ENCODE peak calls at places on chromosomes 2 and 18, in seven cellular contexts. Q is RWPE2, L is BE2C, S is H9, O is neural progenitor cell, C is Panc1, V is kidney. Y is an unnamed sample. For H3K9me3, the result is how much of the 10 kb centered on the place peaks cover.

GRCh38 chr2:137910641-137911040 is 53.6 kb upstream of the HNMT start:
- DNase-seq in V (no peak), Q (no peak), O (peak), C (no peak), S (no peak), L (no peak), Y (no peak)

GRCh38 chr2:221075203-221075602 is 496.9 kb downstream of the EPHA4 start:
- DNase-seq in V (no peak), C (no peak), O (no peak), L (no peak), Q (no peak), S (no peak), Y (no peak)

GRCh38 chr18:22930089-22930713 is 2.9 kb upstream of the RBBP8 start:
- DNase-seq in V (no peak), S (peak), Q (no peak), L (peak), O (peak), C (peak), Y (peak)

GRCh38 chr2:72081450-72081849 is 66.2 kb downstream of the CYP26B1 start:
- DNase-seq in L (no peak), O (no peak), V (no peak), S (no peak), C (no peak), Q (no peak), Y (no peak)

GRCh38 chr2:235724964-235725603 is 231.2 kb downstream of the AGAP1 start:
- DNase-seq in S (no peak), O (no peak), L (no peak), C (no peak), Q (no peak), V (no peak), Y (no peak)

GRCh38 chr2:40244251-40245010 is 207.5 kb downstream of the SLC8A1 start:
- DNase-seq in L (peak), V (peak), C (peak), S (peak), O (peak), Q (no peak), Y (no peak)

GRCh38 chr2:67656875-67657274 is 259.7 kb downstream of the ETAA1 start:
- DNase-seq in C (no peak), S (no peak), V (no peak), L (no peak), O (no peak), Q (no peak), Y (no peak)

GRCh38 chr2:150586858-150587257 is 99.4 kb upstream of the RND3 start:
- DNase-seq in L (no peak), C (peak), Q (no peak), V (no peak), S (no peak), O (no peak), Y (no peak)

GRCh38 chr2:165015052-165015642 is 59.8 kb upstream of the SLC38A11 start:
- DNase-seq in S (peak), C (peak), L (peak), O (peak), Q (no peak), V (peak), Y (peak)

GRCh38 chr2:219851801-219852481 is 224.5 kb downstream of the SLC4A3 start:
- DNase-seq in Q (no peak), L (no peak), C (no peak), V (no peak), S (no peak), O (peak), Y (no peak)

GRCh38 chr2:173550143-173550542 is 195.5 kb downstream of the CDCA7 start:
- DNase-seq in Q (no peak), V (no peak), L (no peak), C (no peak), O (no peak), S (no peak), Y (no peak)

GRCh38 chr2:149463328-149464002 is 124.1 kb downstream of the MMADHC start:
- DNase-seq in L (no peak), V (no peak), Q (no peak), O (no peak), S (no peak), C (no peak), Y (no peak)

GRCh38 chr2:130231656-130232055 is 33.4 kb upstream of the TUBA3E start:
- DNase-seq in L (no peak), V (no peak), S (no peak), O (no peak), C (no peak), Q (no peak), Y (no peak)

GRCh38 chr2:86368181-86368824 is 30.9 kb upstream of the REEP1 start:
- DNase-seq in L (peak), O (peak), V (no peak), Q (no peak), S (peak), C (peak), Y (no peak)

GRCh38 chr2:119523959-119524694 is at the start of gene SCTR:
- DNase-seq in L (no peak), S (peak), O (peak), C (no peak), Q (no peak), V (no peak), Y (no peak)

GRCh38 chr2:59888015-59888414 is 665.4 kb downstream of the BCL11A start:
- DNase-seq in S (peak), V (no peak), Q (no peak), L (no peak), O (no peak), C (no peak), Y (no peak)

GRCh38 chr2:151238527-151239487 is 22.9 kb downstream of the RBM43 start:
- DNase-seq in V (peak), S (peak), L (peak), C (no peak), Q (no peak), O (peak), Y (peak)

GRCh38 chr2:137231616-137232015 is 466.3 kb downstream of the THSD7B start:
- DNase-seq in L (no peak), S (no peak), Q (no peak), C (no peak), V (no peak), O (no peak), Y (no peak)

GRCh38 chr2:98854675-98855074 is 81.3 kb downstream of the CRACDL start:
- DNase-seq in L (no peak), O (no peak), C (no peak), Q (no peak), V (no peak), S (no peak), Y (no peak)

GRCh38 chr2:181313845-181314244 is 143.3 kb upstream of the ITGA4 start:
- DNase-seq in Q (no peak), O (no peak), V (no peak), S (no peak), L (no peak), C (no peak), Y (no peak)

GRCh38 chr18:34709104-34709503 is 994 bp upstream of the DTNA start:
- DNase-seq in Q (peak), O (no peak), V (peak), C (no peak), L (no peak), S (no peak), Y (no peak)

GRCh38 chr2:6793371-6793770 is 72.3 kb downstream of the CMPK2 start:
- DNase-seq in O (no peak), C (no peak), S (no peak), L (no peak), Q (no peak), V (no peak), Y (no peak)

GRCh38 chr2:215693269-215693998 is 257.6 kb upstream of the FN1 start:
- DNase-seq in O (no peak), C (no peak), S (no peak), L (no peak), V (no peak), Q (no peak), Y (no peak)

GRCh38 chr2:27833931-27834330 is 56.3 kb downstream of the RBKS start:
- DNase-seq in V (no peak), S (no peak), O (no peak), Q (no peak), L (no peak), C (no peak), Y (no peak)

GRCh38 chr2:23691576-23691975 is 235.3 kb downstream of the ATAD2B start:
- DNase-seq in L (no peak), S (no peak), Q (peak), C (no peak), V (no peak), O (no peak), Y (no peak)

GRCh38 chr2:216169087-216169486 is 59.9 kb downstream of the XRCC5 start:
- DNase-seq in C (no peak), Q (no peak), L (no peak), S (no peak), V (no peak), O (no peak), Y (no peak)

GRCh38 chr2:20190862-20191713 is 33.8 kb downstream of the SDC1 start:
- DNase-seq in C (no peak), V (no peak), O (peak), L (peak), Q (no peak), S (peak), Y (no peak)

GRCh38 chr2:207311316-207312005 is 145.7 kb upstream of the KLF7 start:
- DNase-seq in V (no peak), S (no peak), C (peak), Q (no peak), O (no peak), L (peak), Y (no peak)

DNA sequence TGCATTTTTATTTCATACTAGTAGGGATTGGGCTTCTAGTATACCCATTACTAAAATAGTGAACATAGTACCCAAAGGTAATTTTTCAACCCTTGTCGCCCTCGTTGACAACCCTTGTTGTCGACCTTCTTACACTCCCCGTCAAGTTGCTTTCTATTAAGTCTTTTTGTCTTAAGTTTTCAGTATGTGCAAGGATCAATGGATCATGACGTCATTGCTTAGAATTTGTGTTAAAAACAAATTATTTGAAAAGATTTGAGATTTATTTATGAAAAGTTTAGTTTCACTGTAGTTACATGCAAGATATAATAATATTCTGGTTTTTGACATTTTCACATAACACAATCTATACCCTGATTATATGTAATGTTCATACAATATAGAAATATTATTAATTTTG is 110.4 kb downstream of the CBLN2 start:
- DNase-seq in L (no peak), Q (no peak), O (no peak), C (no peak), V (no peak), S (no peak), Y (no peak)
- H3K9me3 ChIP-seq in L (under half), Q (under half), O (under half), C (under half), V (under half), S (under half), Y (under half)

GRCh38 chr2:2296400-2296799 is 34.7 kb downstream of the MYT1L start:
- DNase-seq in V (no peak), S (no peak), Q (no peak), L (no peak), O (no peak), C (no peak), Y (no peak)
- H3K9me3 ChIP-seq in V (under half), S (under half), Q (under half), L (under half), O (under half), C (under half), Y (under half)

GRCh38 chr18:79736230-79736629 is 56.6 kb downstream of the CTDP1 start:
- DNase-seq in C (no peak), Q (peak), S (no peak), L (no peak), O (no peak), V (no peak), Y (no peak)
- H3K9me3 ChIP-seq in C (under half), Q (under half), S (under half), L (under half), O (under half), V (under half), Y (under half)

GRCh38 chr2:179250084-179250483 is 14.5 kb downstream of the SESTD1 start:
- DNase-seq in O (no peak), S (no peak), V (no peak), Q (no peak), C (no peak), L (no peak), Y (no peak)
- H3K9me3 ChIP-seq in O (under half), S (under half), V (under half), Q (under half), C (under half), L (under half), Y (under half)

DNA sequence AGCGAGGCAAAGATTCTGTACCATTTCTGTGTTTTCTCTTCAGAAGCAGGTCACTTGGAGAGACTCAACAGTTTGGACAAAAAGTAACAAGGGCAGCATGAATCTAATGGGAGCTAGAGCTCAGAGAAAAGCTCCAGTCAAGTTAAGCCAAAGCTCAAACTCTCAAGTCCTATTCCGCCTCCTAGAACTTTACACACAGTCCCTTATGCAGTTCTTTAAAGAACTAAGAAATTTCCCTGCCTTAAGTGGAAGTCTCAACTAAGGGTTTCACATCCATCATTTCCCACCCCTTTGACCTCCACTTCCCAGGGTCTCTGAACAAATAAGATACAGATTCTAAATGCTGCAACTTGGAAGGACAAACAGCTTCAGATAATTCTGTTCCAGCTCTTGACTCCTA is 121.3 kb upstream of the RNU4ATAC start:
- DNase-seq in C (no peak), O (no peak), L (no peak), V (no peak), S (no peak), Q (no peak), Y (no peak)
- H3K9me3 ChIP-seq in C (under half), O (under half), L (under half), V (under half), S (under half), Q (under half), Y (under half)

GRCh38 chr2:168025487-168026203 is 221.8 kb downstream of the STK39 start:
- DNase-seq in O (no peak), Q (no peak), C (no peak), L (no peak), S (no peak), V (no peak), Y (no peak)

GRCh38 chr2:168030862-168031624 is 216.4 kb downstream of the STK39 start:
- DNase-seq in O (no peak), C (no peak), V (no peak), S (no peak), Q (no peak), L (no peak), Y (no peak)

GRCh38 chr2:168029071-168029470 is 218.3 kb downstream of the STK39 start:
- DNase-seq in Q (no peak), L (no peak), O (no peak), C (no peak), S (no peak), V (no peak), Y (no peak)

GRCh38 chr2:168024459-168024858 is 222.9 kb downstream of the STK39 start:
- DNase-seq in S (no peak), O (no peak), V (no peak), Q (no peak), L (no peak), C (no peak), Y (no peak)

GRCh38 chr2:168028377-168028776 is 219.0 kb downstream of the STK39 start:
- DNase-seq in C (no peak), S (no peak), L (no peak), V (no peak), O (no peak), Q (no peak), Y (no peak)
- H3K9me3 ChIP-seq in C (under half), S (under half), L (under half), V (under half), O (under half), Q (under half), Y (under half)

DNA sequence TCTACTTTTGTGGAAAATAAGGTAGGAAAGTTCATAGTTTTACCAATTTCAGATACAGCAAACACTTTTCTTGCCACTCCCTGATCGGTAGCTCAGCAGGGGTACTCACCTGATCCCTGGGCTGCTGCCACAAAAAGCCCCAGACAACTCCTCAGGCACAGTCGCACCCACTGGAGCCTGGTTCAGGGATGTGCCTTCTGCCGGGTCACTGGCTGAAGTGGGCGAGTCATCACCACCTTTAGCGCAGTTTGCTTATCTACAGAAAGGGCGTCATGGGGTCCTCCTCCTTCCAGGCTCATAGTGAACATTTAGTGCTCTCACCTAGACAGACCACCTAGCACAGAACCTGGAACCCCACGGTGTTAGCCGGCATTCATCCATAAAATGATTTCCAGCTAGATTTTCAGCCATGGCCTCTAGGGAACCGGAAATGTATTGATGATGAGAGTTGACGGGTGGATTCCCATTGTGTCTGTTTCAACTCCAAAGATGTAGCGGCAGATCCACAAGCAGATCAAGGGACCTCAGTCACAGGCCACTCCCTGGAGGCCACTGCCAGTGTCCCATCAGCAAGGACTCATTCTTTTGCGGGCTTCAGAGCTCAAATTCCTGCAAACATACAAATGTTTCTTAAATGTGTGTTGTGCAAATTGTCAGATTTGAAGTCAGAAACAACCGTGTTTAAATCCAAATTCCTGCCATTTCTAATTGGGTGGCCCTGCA is 408.4 kb upstream of the SALL3 start:
- DNase-seq in C (no peak), O (no peak), S (no peak), V (no peak), Q (no peak), L (no peak), Y (no peak)
- H3K9me3 ChIP-seq in C (under half), O (under half), S (under half), V (under half), Q (under half), L (under half), Y (under half)

DNA sequence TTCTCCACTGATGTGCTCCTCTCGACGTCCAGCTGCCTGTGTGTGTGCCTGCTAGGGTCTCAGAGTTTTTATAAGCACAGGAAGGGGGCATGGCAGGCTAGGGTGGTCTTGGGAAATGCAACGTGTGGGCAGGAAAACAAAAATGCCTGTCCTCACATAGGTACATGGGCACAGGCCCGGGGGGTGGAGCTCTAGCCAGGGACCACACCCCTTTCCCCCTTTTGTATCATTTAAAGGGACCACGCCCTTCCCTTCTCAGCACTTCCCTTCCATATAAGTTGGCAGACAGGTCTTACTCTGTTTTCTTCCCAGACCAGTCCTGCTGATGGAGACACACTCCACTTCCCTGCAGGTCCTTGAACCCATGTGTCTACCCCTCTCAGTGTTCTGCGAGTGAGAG is 645.0 kb downstream of the CBLN2 start:
- DNase-seq in V (no peak), O (no peak), L (no peak), C (no peak), S (no peak), Q (no peak), Y (no peak)
- H3K9me3 ChIP-seq in V (under half), O (under half), L (under half), C (under half), S (under half), Q (under half), Y (under half)

Y was measured in CD8-positive, alpha-beta memory T cell.